ENCODE peak calls at places on chromosome 20, in eight cellular contexts. V is psoas muscle, S is astrocyte of the spinal cord, L is HS-27A, D is NCI-H1930, O is RWPE1, C is foreskin fibroblast, G is caudate nucleus. W is an unnamed sample.

GRCh38 chr20:44054118-44054517 is 132.9 kb downstream of the JPH2 start:
- DNase-seq in V (peak; percentile 33), S (no peak), L (no peak), D (no peak), O (no peak), C (no peak), G (no peak), W (no peak)

GRCh38 chr20:63273635-63274380 is 1.2 kb downstream of the ARFGAP1 start:
- DNase-seq in V (no peak), S (peak; percentile 71), L (peak; percentile 42), D (no peak), O (peak; percentile 82), C (peak; percentile 74), G (no peak), W (peak; percentile 19)

GRCh38 chr20:61397146-61397545 is 145.1 kb downstream of the CDH4 start:
- DNase-seq in V (no peak), S (no peak), L (no peak), D (no peak), O (no peak), C (no peak), G (no peak), W (no peak)

GRCh38 chr20:61874421-61875068 is 191.1 kb downstream of the TAF4 start:
- DNase-seq in V (no peak), S (peak; percentile 14), L (no peak), D (no peak), O (peak; percentile 68), C (no peak), G (no peak), W (no peak)

GRCh38 chr20:63940472-63941266 is 15.5 kb downstream of the UCKL1 start:
- DNase-seq in V (peak; percentile 51), S (no peak), L (no peak), D (no peak), O (no peak), C (no peak), G (no peak), W (no peak)

GRCh38 chr20:51400051-51400926 is 142.2 kb downstream of the NFATC2 start:
- DNase-seq in V (no peak), S (no peak), L (no peak), D (no peak), O (no peak), C (no peak), G (no peak), W (no peak)

GRCh38 chr20:14643146-14643545 is 305.7 kb upstream of the FLRT3 start:
- DNase-seq in V (no peak), S (no peak), L (no peak), D (no peak), O (no peak), C (no peak), G (no peak), W (no peak)

GRCh38 chr20:39630215-39630614 is 668.1 kb downstream of the DHX35 start:
- DNase-seq in V (no peak), S (no peak), L (no peak), D (no peak), O (no peak), C (peak; percentile 27), G (no peak), W (peak; percentile 67)

GRCh38 chr20:58800134-58800650 is 50.5 kb downstream of the GNAS-AS1 start:
- DNase-seq in V (no peak), S (no peak), L (no peak), D (no peak), O (no peak), C (no peak), G (no peak), W (no peak)

GRCh38 chr20:62485062-62485700 is 9.4 kb upstream of the GATA5 start:
- DNase-seq in V (no peak), S (no peak), L (no peak), D (no peak), O (no peak), C (peak; percentile 46), G (no peak), W (no peak)

GRCh38 chr20:4406627-4407026 is 315.1 kb upstream of the PRND start:
- DNase-seq in V (no peak), S (peak; percentile 50), L (peak; percentile 26), D (no peak), O (peak; percentile 90), C (peak; percentile 90), G (no peak), W (no peak)

GRCh38 chr20:35907017-35907685 is 47.2 kb downstream of the SCAND1 start:
- DNase-seq in V (peak; percentile 54), S (no peak), L (no peak), D (no peak), O (no peak), C (no peak), G (no peak), W (no peak)

GRCh38 chr20:24617757-24618450 is 148.5 kb downstream of the SYNDIG1 start:
- DNase-seq in V (no peak), S (no peak), L (no peak), D (no peak), O (no peak), C (no peak), G (no peak), W (no peak)

GRCh38 chr20:16296933-16297332 is 276.3 kb downstream of the KIF16B start:
- DNase-seq in V (peak; percentile 57), S (no peak), L (no peak), D (no peak), O (no peak), C (no peak), G (no peak), W (peak; percentile 14)

GRCh38 chr20:25052255-25053206 is 5.4 kb downstream of the ACSS1 start:
- DNase-seq in V (peak; percentile 35), S (no peak), L (no peak), D (no peak), O (no peak), C (no peak), G (no peak), W (peak; percentile 74)

GRCh38 chr20:37989601-37990001 is 43.7 kb downstream of the TTI1 start:
- DNase-seq in V (peak; percentile 57), S (peak; percentile 22), L (no peak), D (no peak), O (peak; percentile 32), C (no peak), G (no peak), W (no peak)

GRCh38 chr20:1160991-1161390 is 23.8 kb downstream of the TMEM74B start:
- DNase-seq in V (no peak), S (no peak), L (no peak), D (no peak), O (no peak), C (no peak), G (no peak), W (no peak)

GRCh38 chr20:62346398-62347150 is 20.5 kb downstream of the LAMA5 start:
- DNase-seq in V (no peak), S (no peak), L (no peak), D (no peak), O (no peak), C (no peak), G (no peak), W (no peak)

GRCh38 chr20:59585714-59586404 is 18.5 kb upstream of the PHACTR3 start:
- DNase-seq in V (no peak), S (no peak), L (no peak), D (no peak), O (no peak), C (no peak), G (no peak), W (no peak)

GRCh38 chr20:48034754-48035153 is 249.5 kb upstream of the SULF2 start:
- DNase-seq in V (no peak), S (no peak), L (no peak), D (no peak), O (no peak), C (no peak), G (no peak), W (no peak)

GRCh38 chr20:40438161-40438835 is 250.7 kb downstream of the MAFB start:
- DNase-seq in V (no peak), S (no peak), L (no peak), D (no peak), O (no peak), C (no peak), G (no peak), W (no peak)

GRCh38 chr20:38082894-38083293 is 49.3 kb downstream of the RPRD1B start:
- DNase-seq in V (no peak), S (no peak), L (no peak), D (no peak), O (no peak), C (no peak), G (no peak), W (no peak)

GRCh38 chr20:45248609-45249008 is 5.8 kb downstream of the SLPI start:
- DNase-seq in V (no peak), S (no peak), L (no peak), D (no peak), O (no peak), C (no peak), G (no peak), W (no peak)

GRCh38 chr20:38935285-38935684 is 9.1 kb downstream of the FAM83D start:
- DNase-seq in V (no peak), S (peak; percentile 4), L (no peak), D (no peak), O (peak; percentile 46), C (peak; percentile 45), G (no peak), W (peak; percentile 45)

GRCh38 chr20:43925786-43926185 is 11.1 kb downstream of the TOX2 start:
- DNase-seq in V (no peak), S (no peak), L (no peak), D (no peak), O (no peak), C (peak; percentile 87), G (no peak), W (peak; percentile 61)

W was measured in fibroblast of gingiva.